ENCODE peak calls at places on chromosomes 2 and 18, in four cellular contexts. H is Panc1; F is right cardiac atrium; W is stimulated activated CD8-positive, alpha-beta memory T cell treated with anti-CD3 and anti-CD28 coated beads, Interleukin-4, amount 100 ng/mL, for 24 hours. O is an unnamed sample.

GRCh38 chr2:101831351-101831865 is 133.9 kb downstream of the MAP4K4 start:
- DNase-seq in H (peak), F (peak), W (peak), O (no peak)

GRCh38 chr2:12381543-12382323 is 335.0 kb upstream of the TRIB2 start:
- DNase-seq in H (no peak), F (no peak), W (no peak), O (no peak)

GRCh38 chr2:98769784-98770183 is 38.9 kb upstream of the MGAT4A start:
- DNase-seq in H (no peak), F (no peak), W (no peak), O (peak)

GRCh38 chr2:64718250-64718866 is 64.6 kb upstream of the SERTAD2 start:
- DNase-seq in H (no peak), F (no peak), W (no peak), O (no peak)

GRCh38 chr2:187986392-187987105 is 305.1 kb upstream of the GULP1 start:
- DNase-seq in H (no peak), F (no peak), W (no peak), O (no peak)

GRCh38 chr18:58838165-58838860 is 26.4 kb upstream of the ZNF532 start:
- DNase-seq in H (no peak), F (no peak), W (no peak), O (no peak)

GRCh38 chr2:162766092-162766491 is 72.5 kb downstream of the KCNH7 start:
- DNase-seq in H (no peak), F (no peak), W (no peak), O (no peak)

GRCh38 chr2:25905126-25905525 is 26.8 kb upstream of the ASXL2 start:
- DNase-seq in H (no peak), F (no peak), W (no peak), O (no peak)

GRCh38 chr18:58411323-58411722 is 217.6 kb downstream of the ALPK2 start:
- DNase-seq in H (no peak), F (no peak), W (no peak), O (no peak)